ENCODE peak calls at places on chromosomes 13 and 19, in eight cellular contexts. One of them, this sample, is unnamed.
A peak's percentile ranks its signal among the peaks of the same experiment; 100 is the strongest.

GRCh38 chr13:84528408-84529055 is 646.3 kb upstream of the SLITRK1 start:
- DNase-seq in NCI-H510A treated with DMSO at 0.1 percent for 48 hours: no peak
- DNase-seq in fibroblast of the aortic adventitia: no peak
- DNase-seq in naive thymus-derived CD8-positive, alpha-beta T cell: no peak
- DNase-seq in AG20443: no peak
- DNase-seq in choroid plexus epithelial cell: no peak
- DNase-seq in type B pancreatic cell: no peak
- DNase-seq in left ventricle myocardium superior: peak; percentile 17
- DNase-seq in this sample: no peak

GRCh38 chr13:53045110-53045509 is 16.5 kb downstream of the OLFM4 start:
- DNase-seq in NCI-H510A treated with DMSO at 0.1 percent for 48 hours: no peak
- DNase-seq in fibroblast of the aortic adventitia: no peak
- DNase-seq in naive thymus-derived CD8-positive, alpha-beta T cell: no peak
- DNase-seq in AG20443: no peak
- DNase-seq in choroid plexus epithelial cell: peak; percentile 1
- DNase-seq in type B pancreatic cell: no peak
- DNase-seq in left ventricle myocardium superior: no peak
- DNase-seq in this sample: no peak

GRCh38 chr19:49857834-49858590 is 7.1 kb downstream of the PTOV1 start:
- DNase-seq in NCI-H510A treated with DMSO at 0.1 percent for 48 hours: no peak
- DNase-seq in fibroblast of the aortic adventitia: no peak
- DNase-seq in naive thymus-derived CD8-positive, alpha-beta T cell: no peak
- DNase-seq in AG20443: no peak
- DNase-seq in choroid plexus epithelial cell: no peak
- DNase-seq in type B pancreatic cell: no peak
- DNase-seq in left ventricle myocardium superior: no peak
- DNase-seq in this sample: no peak

GRCh38 chr19:1264801-1265610 is 4.1 kb upstream of the CIRBP start:
- DNase-seq in NCI-H510A treated with DMSO at 0.1 percent for 48 hours: no peak
- DNase-seq in fibroblast of the aortic adventitia: peak; percentile 84
- DNase-seq in naive thymus-derived CD8-positive, alpha-beta T cell: no peak
- DNase-seq in AG20443: peak; percentile 84
- DNase-seq in choroid plexus epithelial cell: peak; percentile 84
- DNase-seq in type B pancreatic cell: no peak
- DNase-seq in left ventricle myocardium superior: peak; percentile 79
- DNase-seq in this sample: no peak

GRCh38 chr13:84297246-84297645 is 415.0 kb upstream of the SLITRK1 start:
- DNase-seq in NCI-H510A treated with DMSO at 0.1 percent for 48 hours: no peak
- DNase-seq in fibroblast of the aortic adventitia: peak; percentile 67
- DNase-seq in naive thymus-derived CD8-positive, alpha-beta T cell: no peak
- DNase-seq in AG20443: no peak
- DNase-seq in choroid plexus epithelial cell: no peak
- DNase-seq in type B pancreatic cell: no peak
- DNase-seq in left ventricle myocardium superior: no peak
- DNase-seq in this sample: no peak

GRCh38 chr13:57557979-57558529 is 73.5 kb upstream of the PCDH17 start:
- DNase-seq in NCI-H510A treated with DMSO at 0.1 percent for 48 hours: no peak
- DNase-seq in fibroblast of the aortic adventitia: no peak
- DNase-seq in naive thymus-derived CD8-positive, alpha-beta T cell: no peak
- DNase-seq in AG20443: no peak
- DNase-seq in choroid plexus epithelial cell: peak; percentile 1
- DNase-seq in type B pancreatic cell: no peak
- DNase-seq in left ventricle myocardium superior: no peak
- DNase-seq in this sample: no peak

GRCh38 chr13:26964278-26965057 is 203.9 kb upstream of the GPR12 start:
- DNase-seq in NCI-H510A treated with DMSO at 0.1 percent for 48 hours: peak; percentile 21
- DNase-seq in fibroblast of the aortic adventitia: peak; percentile 40
- DNase-seq in naive thymus-derived CD8-positive, alpha-beta T cell: no peak
- DNase-seq in AG20443: no peak
- DNase-seq in choroid plexus epithelial cell: peak; percentile 30
- DNase-seq in type B pancreatic cell: no peak
- DNase-seq in left ventricle myocardium superior: peak; percentile 45
- DNase-seq in this sample: no peak

GRCh38 chr19:12788025-12788681 is 3.1 kb upstream of the JUNB start:
- DNase-seq in NCI-H510A treated with DMSO at 0.1 percent for 48 hours: no peak
- DNase-seq in fibroblast of the aortic adventitia: peak; percentile 52
- DNase-seq in naive thymus-derived CD8-positive, alpha-beta T cell: no peak
- DNase-seq in AG20443: no peak
- DNase-seq in choroid plexus epithelial cell: no peak
- DNase-seq in type B pancreatic cell: no peak
- DNase-seq in left ventricle myocardium superior: no peak
- DNase-seq in this sample: no peak

GRCh38 chr13:46648166-46648607 is 95.2 kb downstream of the LRCH1 start:
- DNase-seq in NCI-H510A treated with DMSO at 0.1 percent for 48 hours: peak; percentile 3
- DNase-seq in fibroblast of the aortic adventitia: no peak
- DNase-seq in naive thymus-derived CD8-positive, alpha-beta T cell: no peak
- DNase-seq in AG20443: peak; percentile 34
- DNase-seq in choroid plexus epithelial cell: peak; percentile 62
- DNase-seq in type B pancreatic cell: no peak
- DNase-seq in left ventricle myocardium superior: no peak
- DNase-seq in this sample: no peak

GRCh38 chr19:47124937-47125668 is 5.5 kb upstream of the SAE1 start:
- DNase-seq in NCI-H510A treated with DMSO at 0.1 percent for 48 hours: peak; percentile 78
- DNase-seq in fibroblast of the aortic adventitia: peak; percentile 88
- DNase-seq in naive thymus-derived CD8-positive, alpha-beta T cell: peak; percentile 27
- DNase-seq in AG20443: peak; percentile 62
- DNase-seq in choroid plexus epithelial cell: peak; percentile 86
- DNase-seq in type B pancreatic cell: no peak
- DNase-seq in left ventricle myocardium superior: no peak
- DNase-seq in this sample: no peak

GRCh38 chr19:41821003-41821735 is 23.3 kb downstream of the LYPD4 start:
- DNase-seq in NCI-H510A treated with DMSO at 0.1 percent for 48 hours: peak; percentile 88
- DNase-seq in fibroblast of the aortic adventitia: peak; percentile 26
- DNase-seq in naive thymus-derived CD8-positive, alpha-beta T cell: peak; percentile 49
- DNase-seq in AG20443: peak; percentile 50
- DNase-seq in choroid plexus epithelial cell: peak; percentile 58
- DNase-seq in type B pancreatic cell: no peak
- DNase-seq in left ventricle myocardium superior: no peak
- DNase-seq in this sample: peak; percentile 56

GRCh38 chr19:47023448-47023794 is 3.8 kb downstream of the NPAS1 start:
- DNase-seq in NCI-H510A treated with DMSO at 0.1 percent for 48 hours: peak; percentile 15
- DNase-seq in fibroblast of the aortic adventitia: no peak
- DNase-seq in naive thymus-derived CD8-positive, alpha-beta T cell: no peak
- DNase-seq in AG20443: no peak
- DNase-seq in choroid plexus epithelial cell: no peak
- DNase-seq in type B pancreatic cell: no peak
- DNase-seq in left ventricle myocardium superior: no peak
- DNase-seq in this sample: no peak

GRCh38 chr13:76715621-76716020 is 170.6 kb downstream of the KCTD12 start:
- DNase-seq in NCI-H510A treated with DMSO at 0.1 percent for 48 hours: no peak
- DNase-seq in fibroblast of the aortic adventitia: peak; percentile 40
- DNase-seq in naive thymus-derived CD8-positive, alpha-beta T cell: no peak
- DNase-seq in AG20443: peak; percentile 35
- DNase-seq in choroid plexus epithelial cell: no peak
- DNase-seq in type B pancreatic cell: no peak
- DNase-seq in left ventricle myocardium superior: no peak
- DNase-seq in this sample: no peak

GRCh38 chr13:36879218-36879938 is 40.7 kb downstream of the SMAD9 start:
- DNase-seq in NCI-H510A treated with DMSO at 0.1 percent for 48 hours: no peak
- DNase-seq in fibroblast of the aortic adventitia: no peak
- DNase-seq in naive thymus-derived CD8-positive, alpha-beta T cell: no peak
- DNase-seq in AG20443: no peak
- DNase-seq in choroid plexus epithelial cell: no peak
- DNase-seq in type B pancreatic cell: no peak
- DNase-seq in left ventricle myocardium superior: no peak
- DNase-seq in this sample: no peak

GRCh38 chr19:48354332-48354992 is 9.3 kb downstream of the TMEM143 start:
- DNase-seq in NCI-H510A treated with DMSO at 0.1 percent for 48 hours: no peak
- DNase-seq in fibroblast of the aortic adventitia: no peak
- DNase-seq in naive thymus-derived CD8-positive, alpha-beta T cell: no peak
- DNase-seq in AG20443: no peak
- DNase-seq in choroid plexus epithelial cell: peak; percentile 40
- DNase-seq in type B pancreatic cell: no peak
- DNase-seq in left ventricle myocardium superior: no peak
- DNase-seq in this sample: no peak

GRCh38 chr13:18235172-18235571 is 946.5 kb downstream of the TUBA3C start:
- DNase-seq in NCI-H510A treated with DMSO at 0.1 percent for 48 hours: no peak
- DNase-seq in fibroblast of the aortic adventitia: no peak
- DNase-seq in naive thymus-derived CD8-positive, alpha-beta T cell: no peak
- DNase-seq in AG20443: no peak
- DNase-seq in choroid plexus epithelial cell: no peak
- DNase-seq in type B pancreatic cell: no peak
- DNase-seq in left ventricle myocardium superior: no peak
- DNase-seq in this sample: no peak

GRCh38 chr19:39145180-39145953 is 19.8 kb downstream of the PAK4 start:
- DNase-seq in NCI-H510A treated with DMSO at 0.1 percent for 48 hours: no peak
- DNase-seq in fibroblast of the aortic adventitia: no peak
- DNase-seq in naive thymus-derived CD8-positive, alpha-beta T cell: no peak
- DNase-seq in AG20443: no peak
- DNase-seq in choroid plexus epithelial cell: no peak
- DNase-seq in type B pancreatic cell: no peak
- DNase-seq in left ventricle myocardium superior: no peak
- DNase-seq in this sample: no peak

GRCh38 chr13:114110091-114110829 is 22.2 kb downstream of the RASA3 start:
- DNase-seq in NCI-H510A treated with DMSO at 0.1 percent for 48 hours: peak; percentile 41
- DNase-seq in fibroblast of the aortic adventitia: no peak
- DNase-seq in naive thymus-derived CD8-positive, alpha-beta T cell: peak; percentile 85
- DNase-seq in AG20443: no peak
- DNase-seq in choroid plexus epithelial cell: peak; percentile 57
- DNase-seq in type B pancreatic cell: no peak
- DNase-seq in left ventricle myocardium superior: peak; percentile 54
- DNase-seq in this sample: peak; percentile 52

GRCh38 chr13:29884671-29885424 is 34.4 kb upstream of the UBL3 start:
- DNase-seq in NCI-H510A treated with DMSO at 0.1 percent for 48 hours: no peak
- DNase-seq in fibroblast of the aortic adventitia: peak; percentile 37
- DNase-seq in naive thymus-derived CD8-positive, alpha-beta T cell: no peak
- DNase-seq in AG20443: no peak
- DNase-seq in choroid plexus epithelial cell: no peak
- DNase-seq in type B pancreatic cell: no peak
- DNase-seq in left ventricle myocardium superior: no peak
- DNase-seq in this sample: no peak

GRCh38 chr19:15479391-15480345 is at the start of gene PGLYRP2:
- DNase-seq in NCI-H510A treated with DMSO at 0.1 percent for 48 hours: no peak
- DNase-seq in fibroblast of the aortic adventitia: no peak
- DNase-seq in naive thymus-derived CD8-positive, alpha-beta T cell: no peak
- DNase-seq in AG20443: no peak
- DNase-seq in choroid plexus epithelial cell: no peak
- DNase-seq in type B pancreatic cell: no peak
- DNase-seq in left ventricle myocardium superior: no peak
- DNase-seq in this sample: no peak

GRCh38 chr13:110416131-110416584 is 109.1 kb downstream of the COL4A2 start:
- DNase-seq in NCI-H510A treated with DMSO at 0.1 percent for 48 hours: no peak
- DNase-seq in fibroblast of the aortic adventitia: peak; percentile 59
- DNase-seq in naive thymus-derived CD8-positive, alpha-beta T cell: no peak
- DNase-seq in AG20443: peak; percentile 33
- DNase-seq in choroid plexus epithelial cell: peak; percentile 57
- DNase-seq in type B pancreatic cell: no peak
- DNase-seq in left ventricle myocardium superior: no peak
- DNase-seq in this sample: no peak

GRCh38 chr19:48975947-48976847 is 11.1 kb downstream of the FTL start:
- DNase-seq in NCI-H510A treated with DMSO at 0.1 percent for 48 hours: no peak
- DNase-seq in fibroblast of the aortic adventitia: no peak
- DNase-seq in naive thymus-derived CD8-positive, alpha-beta T cell: peak; percentile 44
- DNase-seq in AG20443: no peak
- DNase-seq in choroid plexus epithelial cell: peak; percentile 40
- DNase-seq in type B pancreatic cell: no peak
- DNase-seq in left ventricle myocardium superior: no peak
- DNase-seq in this sample: peak; percentile 62

This sample was measured in CD4-positive, CD25-positive, alpha-beta regulatory T cell.